ENCODE peak calls at places on chromosome 2, in five cellular contexts. H is SK-N-SH, W is neural progenitor cell, I is AG04450, P is IMR-90. U is an unnamed sample.

GRCh38 chr2:19349911-19350677 is 8.3 kb downstream of the OSR1 start:
- DNase-seq in H (peak), W (peak), I (no peak), P (no peak), U (peak)

GRCh38 chr2:120763931-120764330 is 28.3 kb downstream of the GLI2 start:
- DNase-seq in H (no peak), W (no peak), I (no peak), P (no peak), U (no peak)

GRCh38 chr2:240672076-240672700 is 10.5 kb downstream of the AQP12B start:
- DNase-seq in H (no peak), W (no peak), I (no peak), P (no peak), U (no peak)

GRCh38 chr2:120666433-120666832 is 69.2 kb upstream of the GLI2 start:
- DNase-seq in H (no peak), W (no peak), I (no peak), P (no peak), U (no peak)

GRCh38 chr2:170846318-170846717 is 29.6 kb downstream of the GAD1 start:
- DNase-seq in H (no peak), W (no peak), I (no peak), P (no peak), U (no peak)

GRCh38 chr2:38601463-38602135 is 1.1 kb downstream of the HNRNPLL start:
- DNase-seq in H (peak), W (peak), I (no peak), P (peak), U (no peak)

GRCh38 chr2:68643011-68643873 is at the start of gene PROKR1:
- DNase-seq in H (peak), W (peak), I (no peak), P (no peak), U (peak)

GRCh38 chr2:39232141-39232540 is 11.6 kb downstream of the CDKL4 start:
- DNase-seq in H (no peak), W (no peak), I (no peak), P (peak), U (no peak)

GRCh38 chr2:190340369-190340768 is 3.0 kb upstream of the INPP1 start:
- DNase-seq in H (no peak), W (peak), I (no peak), P (no peak), U (no peak)

GRCh38 chr2:190344275-190344827 is 962 bp downstream of the INPP1 start:
- DNase-seq in H (no peak), W (no peak), I (no peak), P (no peak), U (no peak)

GRCh38 chr2:190343500-190344274 is at the start of gene INPP1:
- DNase-seq in H (peak), W (peak), I (no peak), P (peak), U (peak)

GRCh38 chr2:190342601-190343000 is 788 bp upstream of the INPP1 start:
- DNase-seq in H (no peak), W (no peak), I (no peak), P (no peak), U (no peak)

GRCh38 chr2:190343170-190343499 is 254 bp upstream of the INPP1 start:
- DNase-seq in H (no peak), W (no peak), I (no peak), P (no peak), U (no peak)
- H3K4me3 ChIP-seq in H (peak), W (peak), I (peak), P (peak), U (peak)

GRCh38 chr2:237772513-237772912 is 26.1 kb upstream of the RBM44 start:
- DNase-seq in H (no peak), W (no peak), I (no peak), P (no peak), U (no peak)
- H3K4me3 ChIP-seq in H (no peak), W (no peak), I (no peak), P (no peak), U (no peak)

GRCh38 chr2:162241571-162241970 is 1.7 kb downstream of the FAP start:
- DNase-seq in H (no peak), W (no peak), I (no peak), P (no peak), U (no peak)
- H3K4me3 ChIP-seq in H (peak), W (no peak), I (peak), P (peak), U (peak)

GRCh38 chr2:111897630-111897923 is 830 bp upstream of the MERTK start:
- DNase-seq in H (no peak), W (no peak), I (no peak), P (no peak), U (no peak)
- H3K4me3 ChIP-seq in H (peak), W (peak), I (peak), P (peak), U (peak)

GRCh38 chr2:71277159-71277498 is 50.2 kb upstream of the PAIP2B start:
- DNase-seq in H (no peak), W (no peak), I (no peak), P (no peak), U (no peak)

GRCh38 chr2:71275939-71276310 is 49.0 kb upstream of the PAIP2B start:
- DNase-seq in H (no peak), W (no peak), I (no peak), P (no peak), U (no peak)

GRCh38 chr2:71281950-71282349 is 49.6 kb upstream of the ZNF638 start:
- DNase-seq in H (no peak), W (no peak), I (no peak), P (no peak), U (no peak)

GRCh38 chr2:71276311-71277158 is 49.6 kb upstream of the PAIP2B start:
- DNase-seq in H (peak), W (peak), I (peak), P (peak), U (peak)

GRCh38 chr2:71277536-71278103 is 50.7 kb upstream of the PAIP2B start:
- DNase-seq in H (peak), W (peak), I (no peak), P (no peak), U (peak)
- H3K4me3 ChIP-seq in H (peak), W (peak), I (peak), P (no peak), U (peak)

GRCh38 chr2:8536686-8537571 is 144.9 kb upstream of the ID2 start:
- DNase-seq in H (peak), W (no peak), I (no peak), P (peak), U (no peak)

GRCh38 chr2:8534729-8535397 is 147.0 kb upstream of the ID2 start:
- DNase-seq in H (peak), W (no peak), I (no peak), P (peak), U (peak)

GRCh38 chr2:8537572-8538155 is 144.2 kb upstream of the ID2 start:
- DNase-seq in H (no peak), W (no peak), I (no peak), P (no peak), U (no peak)

GRCh38 chr2:8535398-8535755 is 146.5 kb upstream of the ID2 start:
- DNase-seq in H (no peak), W (no peak), I (no peak), P (no peak), U (no peak)

DNA sequence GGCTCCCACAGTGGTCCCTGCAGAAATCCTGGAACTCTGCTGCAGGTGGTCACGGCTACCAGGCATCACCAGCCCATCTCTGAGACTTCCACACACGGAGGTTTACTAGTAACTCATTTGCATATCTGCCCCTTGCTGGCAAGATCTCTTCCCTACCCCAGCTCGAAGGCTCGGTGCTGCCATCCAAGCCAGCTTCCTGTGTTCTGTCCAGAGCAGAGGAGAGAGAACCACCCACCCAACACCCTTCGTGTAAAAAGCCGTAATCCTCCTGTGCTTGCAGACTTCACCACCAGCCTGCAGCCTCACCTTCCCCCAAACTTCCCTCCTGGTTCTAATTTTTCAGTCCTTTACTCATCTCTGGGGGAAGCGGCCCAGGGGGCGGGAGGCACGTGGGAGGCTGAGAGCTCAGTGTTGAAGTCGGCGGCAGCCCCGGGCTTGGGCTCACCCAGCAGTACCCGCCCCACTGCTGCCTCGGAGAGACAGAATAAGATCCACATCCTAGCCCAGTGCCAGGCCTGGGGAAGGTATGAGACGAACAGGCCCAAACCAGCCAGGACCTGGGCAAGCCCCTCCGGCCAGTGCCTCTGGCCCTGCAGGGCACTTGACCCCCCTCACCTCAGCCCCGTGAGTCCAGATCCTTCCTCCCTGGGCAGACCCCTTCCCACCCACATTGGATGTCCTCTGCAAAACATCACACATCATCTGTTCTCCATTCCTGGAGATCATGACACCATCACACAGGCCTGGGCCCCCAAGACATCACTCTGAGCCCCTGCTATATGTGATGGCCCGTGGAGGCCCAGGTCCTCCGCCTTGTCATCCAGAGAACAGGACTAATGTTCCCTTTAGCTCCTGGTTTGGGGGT is 145.8 kb upstream of the ID2 start:
- DNase-seq in H (peak), W (no peak), I (no peak), P (no peak), U (no peak)
- H3K4me3 ChIP-seq in H (no peak), W (no peak), I (no peak), P (no peak), U (no peak)

DNA sequence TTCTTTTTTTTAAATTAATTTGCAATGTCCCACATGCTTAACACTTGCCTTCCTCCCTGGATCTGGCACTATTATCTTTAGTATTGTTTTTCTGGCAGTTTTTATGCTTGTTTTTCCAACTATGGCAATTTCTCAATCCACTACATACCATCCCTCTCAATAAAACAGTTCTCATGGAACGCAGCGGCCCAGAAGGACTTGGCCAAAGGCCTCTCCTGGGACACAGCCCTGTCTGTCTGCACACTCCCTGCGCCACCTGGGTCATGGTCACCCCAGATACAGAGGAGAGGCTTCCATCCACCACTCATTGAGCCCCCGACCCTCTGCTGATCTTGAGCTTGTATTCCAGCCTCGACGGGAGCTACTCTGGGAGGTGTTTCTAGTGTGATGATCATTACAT is 91.2 kb downstream of the TWIST2 start:
- DNase-seq in H (no peak), W (no peak), I (no peak), P (no peak), U (peak)
- H3K4me3 ChIP-seq in H (no peak), W (no peak), I (no peak), P (no peak), U (no peak)

GRCh38 chr2:176096243-176096985 is 3.2 kb upstream of the HOXD12 start:
- DNase-seq in H (no peak), W (no peak), I (no peak), P (no peak), U (no peak)
- H3K4me3 ChIP-seq in H (no peak), W (no peak), I (peak), P (peak), U (peak)

DNA sequence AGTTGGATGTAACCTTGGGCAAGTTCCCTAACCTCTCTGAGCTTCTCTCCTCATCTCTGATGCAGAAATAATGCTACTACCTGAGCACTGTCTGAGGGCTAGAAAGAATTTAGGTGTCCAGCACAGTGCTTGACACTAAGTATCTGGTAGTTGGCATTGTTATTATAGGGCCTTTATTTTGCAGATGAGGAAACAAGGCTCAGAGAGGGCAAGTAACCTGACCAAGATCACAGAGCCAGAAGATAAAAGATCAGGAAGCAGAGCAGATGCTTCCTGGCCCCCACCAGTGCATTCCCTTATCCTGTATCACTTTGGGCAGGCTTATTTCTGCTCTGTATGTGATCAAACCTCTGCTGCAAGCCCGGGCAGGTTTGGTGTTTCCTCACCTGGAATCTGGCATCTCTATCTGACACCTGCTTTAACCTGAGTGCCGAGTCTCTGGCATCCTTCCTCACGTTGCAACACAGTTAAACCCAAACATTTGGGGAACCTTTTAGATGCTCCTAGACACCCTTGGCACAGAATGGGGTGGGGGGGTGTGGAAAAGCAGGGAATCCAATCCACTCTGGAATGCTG is 69.9 kb downstream of the PLB1 start:
- DNase-seq in H (no peak), W (no peak), I (no peak), P (no peak), U (no peak)
- H3K4me3 ChIP-seq in H (no peak), W (no peak), I (no peak), P (no peak), U (peak)

GRCh38 chr2:10916953-10917352 is 5.2 kb downstream of the KCNF1 start:
- DNase-seq in H (no peak), W (no peak), I (no peak), P (no peak), U (no peak)

GRCh38 chr2:10919415-10919775 is 7.7 kb downstream of the KCNF1 start:
- DNase-seq in H (no peak), W (no peak), I (no peak), P (no peak), U (no peak)

GRCh38 chr2:10917927-10918326 is 6.2 kb downstream of the KCNF1 start:
- DNase-seq in H (no peak), W (no peak), I (no peak), P (no peak), U (no peak)

GRCh38 chr2:10919776-10920606 is 8.3 kb downstream of the KCNF1 start:
- DNase-seq in H (no peak), W (no peak), I (no peak), P (no peak), U (no peak)

DNA sequence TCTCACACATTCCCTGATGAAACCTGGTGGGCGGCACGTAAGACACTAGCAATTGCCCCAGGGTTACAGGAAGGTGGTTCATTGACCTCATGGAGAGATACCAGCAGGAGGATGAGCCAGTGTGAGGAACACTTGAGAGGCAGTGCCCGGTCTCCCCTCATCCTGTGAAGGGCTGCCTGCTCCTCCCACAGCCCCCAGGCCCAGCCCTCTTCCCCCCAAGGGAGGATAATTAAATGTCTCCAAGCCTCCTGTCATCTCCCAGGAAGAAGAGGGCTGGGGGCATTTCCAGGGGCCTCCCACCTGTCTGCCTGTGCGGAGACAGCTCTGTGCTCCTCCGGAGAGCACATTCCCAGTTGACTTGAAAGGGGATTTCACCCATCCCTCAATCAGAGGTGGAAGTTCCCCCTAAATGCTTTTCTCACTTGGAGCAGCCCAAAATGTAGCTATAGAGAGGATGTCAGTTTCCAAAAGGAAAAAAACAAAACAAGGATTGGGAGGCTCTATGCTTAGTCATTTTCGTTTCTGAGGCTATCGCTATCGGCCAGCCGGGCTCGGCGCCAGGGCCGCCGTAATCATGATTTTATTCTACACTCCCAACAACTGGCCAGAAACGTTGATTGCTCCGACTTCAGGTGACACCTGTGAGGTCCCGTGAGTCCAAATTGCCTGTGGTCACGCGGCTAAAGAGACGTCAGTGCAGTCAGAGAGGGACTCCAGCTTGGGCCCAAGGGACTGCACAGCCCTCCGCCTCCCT is 7.1 kb downstream of the KCNF1 start:
- DNase-seq in H (no peak), W (no peak), I (no peak), P (peak), U (no peak)
- H3K4me3 ChIP-seq in H (no peak), W (no peak), I (no peak), P (no peak), U (no peak)

U was measured in psoas muscle.